ENCODE peak calls at places on chromosomes 2 and 18, in eight cellular contexts. A is retina; Q is GM12865; Y is dorsolateral prefrontal cortex; J is cardiac muscle cell; D is substantia nigra; T is stimulated activated naive CD8-positive, alpha-beta T cell treated with anti-CD3 and anti-CD28 coated beads, Interleukin-15, Interleukin-2, amounts not matched to agents 100 U/mL and 50 U/mL, for 24 hours; B is activated CD4-positive, CD25-positive, alpha-beta regulatory T cell. R is an unnamed sample.

GRCh38 chr2:188293601-188294482 is 2.2 kb downstream of the GULP1 start:
- DNase-seq in B (no peak), Y (peak; percentile 51), T (no peak), D (no peak), A (peak; percentile 77), J (peak; percentile 77), Q (no peak), R (no peak)

GRCh38 chr2:25165992-25166618 is 2.3 kb downstream of the POMC start:
- DNase-seq in J (peak; percentile 5), Q (peak; percentile 75), T (peak; percentile 64), Y (peak; percentile 28), B (peak; percentile 12), D (peak; percentile 9), A (peak; percentile 36), R (peak; percentile 76)

GRCh38 chr18:8747440-8747937 is 42.1 kb downstream of the MTCL1 start:
- DNase-seq in B (no peak), Q (no peak), A (no peak), T (no peak), D (no peak), Y (no peak), J (peak; percentile 87), R (no peak)

GRCh38 chr18:74682998-74683311 is 85.3 kb downstream of the ZNF407 start:
- DNase-seq in Q (no peak), B (no peak), J (no peak), D (no peak), Y (no peak), A (no peak), T (no peak), R (no peak)

GRCh38 chr2:100247256-100248043 is 74.9 kb downstream of the LONRF2 start:
- DNase-seq in T (peak; percentile 46), Q (peak; percentile 85), D (no peak), B (no peak), Y (no peak), J (no peak), A (no peak), R (peak; percentile 71)

GRCh38 chr2:71560286-71561011 is 107.1 kb downstream of the DYSF start:
- DNase-seq in A (peak; percentile 61), B (no peak), J (no peak), D (no peak), T (no peak), Q (no peak), Y (no peak), R (no peak)

GRCh38 chr18:76493213-76494107 is 1.6 kb downstream of the ZNF516 start:
- DNase-seq in T (peak; percentile 27), A (peak; percentile 78), B (no peak), J (peak; percentile 50), D (no peak), Q (peak; percentile 73), Y (no peak), R (peak; percentile 72)

GRCh38 chr2:188319845-188320244 is 28.2 kb downstream of the GULP1 start:
- DNase-seq in T (no peak), J (no peak), Y (no peak), D (no peak), A (no peak), Q (no peak), B (no peak), R (no peak)

GRCh38 chr2:10709290-10709939 is 12.0 kb upstream of the ATP6V1C2 start:
- DNase-seq in B (no peak), Q (no peak), T (no peak), D (no peak), J (peak; percentile 40), A (no peak), Y (no peak), R (no peak)

GRCh38 chr2:197576631-197577030 is 60.8 kb downstream of the MOB4 start:
- DNase-seq in D (no peak), A (no peak), Y (no peak), B (no peak), T (no peak), J (peak; percentile 87), Q (no peak), R (no peak)

GRCh38 chr2:6442252-6442651 is 423.5 kb downstream of the CMPK2 start:
- DNase-seq in B (no peak), T (no peak), J (no peak), Q (peak; percentile 51), Y (no peak), D (no peak), A (no peak), R (no peak)

GRCh38 chr2:100182494-100183355 is 40.3 kb upstream of the AFF3 start:
- DNase-seq in J (no peak), A (peak; percentile 82), B (no peak), Q (no peak), Y (no peak), T (no peak), D (no peak), R (no peak)

GRCh38 chr18:23386317-23386716 is 66.8 kb upstream of the RIOK3 start:
- DNase-seq in B (no peak), D (no peak), J (no peak), Y (no peak), Q (no peak), A (no peak), T (no peak), R (no peak)

GRCh38 chr18:79490593-79491551 is 95.1 kb downstream of the NFATC1 start:
- DNase-seq in Y (no peak), B (no peak), D (no peak), A (no peak), T (no peak), Q (no peak), J (no peak), R (no peak)

GRCh38 chr2:152560163-152560562 is 157.1 kb downstream of the PRPF40A start:
- DNase-seq in J (no peak), T (no peak), D (no peak), Q (no peak), A (no peak), Y (no peak), B (no peak), R (no peak)

GRCh38 chr2:85174943-85175342 is 41.8 kb downstream of the TCF7L1 start:
- DNase-seq in D (no peak), Q (no peak), A (no peak), J (no peak), Y (no peak), B (no peak), T (no peak), R (no peak)

GRCh38 chr2:189012373-189012772 is 38.2 kb downstream of the COL3A1 start:
- DNase-seq in D (no peak), J (peak; percentile 22), Q (no peak), A (no peak), B (no peak), Y (no peak), T (no peak), R (no peak)

GRCh38 chr2:230327418-230328154 is 593 bp downstream of the SP140L start:
- DNase-seq in Y (no peak), B (no peak), J (peak; percentile 9), T (no peak), Q (peak; percentile 70), A (no peak), D (no peak), R (peak; percentile 55)

GRCh38 chr2:120749506-120750431 is 14.1 kb downstream of the GLI2 start:
- DNase-seq in A (peak; percentile 38), T (no peak), Q (no peak), J (no peak), Y (no peak), D (no peak), B (no peak), R (no peak)

GRCh38 chr18:57802166-57802868 is 798 bp downstream of the ATP8B1 start:
- DNase-seq in J (no peak), A (peak; percentile 59), T (peak; percentile 37), B (no peak), D (no peak), Y (no peak), Q (no peak), R (peak; percentile 40)

GRCh38 chr18:48769006-48769646 is 181.6 kb downstream of the SMAD7 start:
- DNase-seq in Y (no peak), J (no peak), D (no peak), B (no peak), A (no peak), Q (no peak), T (no peak), R (no peak)